ENCODE peak calls at places on chromosomes 13 and 19, in five cellular contexts. K, Q, C, G and I are unnamed samples.

GRCh38 chr19:29783627-29784190 is 28.1 kb upstream of the CCNE1 start:
- DNase-seq in C (no peak), G (no peak), Q (no peak), K (no peak), I (no peak)

GRCh38 chr19:14023404-14024235 is 4.3 kb upstream of the RLN3 start:
- DNase-seq in K (peak; percentile 54), C (no peak), G (no peak), Q (no peak), I (no peak)

GRCh38 chr19:7705387-7706187 is 3.7 kb upstream of the FCER2 start:
- DNase-seq in Q (no peak), C (no peak), G (peak; percentile 51), K (no peak), I (peak; percentile 47)

GRCh38 chr19:8608858-8609209 is 1.7 kb downstream of the ADAMTS10 start:
- DNase-seq in G (no peak), Q (no peak), K (no peak), C (no peak), I (no peak)

GRCh38 chr19:38719761-38720558 is 24.3 kb downstream of the CAPN12 start:
- DNase-seq in G (no peak), Q (no peak), C (no peak), K (no peak), I (no peak)

GRCh38 chr13:73782781-73783180 is 351.4 kb downstream of the KLF12 start:
- DNase-seq in G (no peak), K (no peak), C (no peak), Q (no peak), I (no peak)

GRCh38 chr19:48393559-48394330 is at the start of gene GRIN2D:
- DNase-seq in C (peak; percentile 64), G (no peak), K (no peak), Q (no peak), I (no peak)

GRCh38 chr13:107138468-107138867 is 570.5 kb upstream of the ARGLU1 start:
- DNase-seq in Q (no peak), K (no peak), C (no peak), G (no peak), I (no peak)

GRCh38 chr13:76307157-76307556 is 579.0 kb downstream of the KCTD12 start:
- DNase-seq in K (no peak), C (no peak), Q (no peak), G (no peak), I (no peak)

GRCh38 chr13:76148374-76148773 is 512.2 kb downstream of the LMO7 start:
- DNase-seq in Q (no peak), G (no peak), C (peak; percentile 6), K (no peak), I (no peak)